ENCODE peak calls at places on chromosome 11, in seven cellular contexts. X, G, J, D, V, W and N are unnamed samples.

GRCh38 chr11:68828155-68828931 is 13.4 kb downstream of the CPT1A start:
- DNase-seq in X (no peak), G (no peak), J (no peak), D (peak; percentile 76), V (no peak), W (no peak), N (no peak)

GRCh38 chr11:71372693-71373657 is 75.2 kb downstream of the DHCR7 start:
- DNase-seq in X (no peak), G (no peak), J (peak; percentile 32), D (no peak), V (no peak), W (peak; percentile 23), N (peak; percentile 14)

GRCh38 chr11:61994981-61995380 is 27.5 kb upstream of the FTH1 start:
- DNase-seq in X (no peak), G (no peak), J (no peak), D (no peak), V (no peak), W (no peak), N (no peak)

GRCh38 chr11:116855413-116855812 is 18.0 kb upstream of the APOA1 start:
- DNase-seq in X (no peak), G (no peak), J (no peak), D (no peak), V (no peak), W (no peak), N (no peak)

GRCh38 chr11:125091247-125091876 is 20.1 kb downstream of the TMEM218 start:
- DNase-seq in X (no peak), G (peak; percentile 15), J (no peak), D (peak; percentile 43), V (peak; percentile 45), W (peak; percentile 79), N (peak; percentile 14)

GRCh38 chr11:96035031-96035743 is 111.3 kb upstream of the MTMR2 start:
- DNase-seq in X (no peak), G (no peak), J (no peak), D (no peak), V (no peak), W (no peak), N (no peak)

GRCh38 chr11:83070044-83070877 is 1.4 kb downstream of the RAB30 start:
- DNase-seq in X (no peak), G (no peak), J (no peak), D (no peak), V (no peak), W (peak; percentile 57), N (peak; percentile 49)

GRCh38 chr11:133809525-133810178 is 35.7 kb downstream of the SPATA19 start:
- DNase-seq in X (no peak), G (no peak), J (no peak), D (no peak), V (no peak), W (peak; percentile 91), N (no peak)

GRCh38 chr11:86551286-86551685 is 121.1 kb downstream of the ME3 start:
- DNase-seq in X (no peak), G (no peak), J (peak; percentile 76), D (no peak), V (no peak), W (no peak), N (peak; percentile 50)

GRCh38 chr11:57674251-57674650 is 6.3 kb downstream of the ZDHHC5 start:
- DNase-seq in X (no peak), G (no peak), J (no peak), D (no peak), V (no peak), W (no peak), N (no peak)

GRCh38 chr11:90423378-90423777 is 200.5 kb upstream of the CHORDC1 start:
- DNase-seq in X (no peak), G (no peak), J (no peak), D (no peak), V (no peak), W (no peak), N (no peak)

GRCh38 chr11:71420455-71421241 is 27.5 kb downstream of the DHCR7 start:
- DNase-seq in X (no peak), G (no peak), J (peak; percentile 9), D (no peak), V (peak; percentile 57), W (peak; percentile 71), N (no peak)

GRCh38 chr11:88329563-88330250 is 7.8 kb downstream of the CTSC start:
- DNase-seq in X (no peak), G (no peak), J (no peak), D (no peak), V (no peak), W (peak; percentile 23), N (no peak)

GRCh38 chr11:59221438-59221837 is 8.7 kb upstream of the MPEG1 start:
- DNase-seq in X (no peak), G (no peak), J (peak; percentile 69), D (no peak), V (no peak), W (no peak), N (no peak)

GRCh38 chr11:35893796-35894475 is 49.9 kb upstream of the LDLRAD3 start:
- DNase-seq in X (no peak), G (no peak), J (no peak), D (no peak), V (no peak), W (peak; percentile 88), N (no peak)

GRCh38 chr11:1741741-1742140 is 8.7 kb downstream of the IFITM10 start:
- DNase-seq in X (no peak), G (no peak), J (no peak), D (no peak), V (no peak), W (no peak), N (no peak)

GRCh38 chr11:47928426-47928825 is 51.9 kb upstream of the PTPRJ start:
- DNase-seq in X (no peak), G (no peak), J (no peak), D (peak; percentile 10), V (no peak), W (no peak), N (no peak)

GRCh38 chr11:4467811-4468606 is 14.4 kb upstream of the OR52K1 start:
- DNase-seq in X (no peak), G (no peak), J (no peak), D (no peak), V (no peak), W (no peak), N (no peak)

GRCh38 chr11:60131943-60132342 is 43.5 kb downstream of the MS4A2 start:
- DNase-seq in X (no peak), G (no peak), J (no peak), D (no peak), V (no peak), W (no peak), N (no peak)